ENCODE peak calls at places on chromosome 7, in seven cellular contexts. L, J, X, T, C, S and G are unnamed samples.

GRCh38 chr7:157397751-157398691 is 61.2 kb downstream of the DNAJB6 start:
- DNase-seq in S (peak; percentile 25), T (peak; percentile 76), X (peak; percentile 91), L (no peak), C (peak; percentile 63), J (no peak), G (peak; percentile 42)

GRCh38 chr7:74289018-74289659 is at the start of gene CLIP2:
- DNase-seq in C (peak; percentile 72), J (peak; percentile 76), T (peak; percentile 72), L (peak; percentile 88), S (peak; percentile 84), X (peak; percentile 85), G (peak; percentile 81)

GRCh38 chr7:31938650-31939049 is 131.6 kb downstream of the PDE1C start:
- DNase-seq in L (no peak), S (no peak), C (peak; percentile 81), T (peak; percentile 21), X (no peak), J (no peak), G (no peak)

GRCh38 chr7:27096756-27097514 is 1.1 kb upstream of the HOXA1 start:
- DNase-seq in L (peak; percentile 16), T (peak; percentile 57), C (no peak), X (no peak), J (no peak), S (peak; percentile 52), G (peak; percentile 48)

GRCh38 chr7:17535776-17536175 is 237.3 kb downstream of the AHR start:
- DNase-seq in T (no peak), C (peak; percentile 29), L (no peak), S (no peak), J (no peak), X (no peak), G (no peak)

GRCh38 chr7:70631732-70632131 is 500.2 kb upstream of the GALNT17 start:
- DNase-seq in J (no peak), X (no peak), S (no peak), C (no peak), T (no peak), L (no peak), G (peak; percentile 23)

GRCh38 chr7:24981544-24981951 is 1.6 kb upstream of the OSBPL3 start:
- DNase-seq in J (no peak), X (peak; percentile 35), C (peak; percentile 58), L (peak; percentile 77), S (peak; percentile 63), T (peak; percentile 75), G (peak; percentile 38)

GRCh38 chr7:112505495-112505894 is 24.7 kb downstream of the LSMEM1 start:
- DNase-seq in J (no peak), S (no peak), T (no peak), L (no peak), C (no peak), X (no peak), G (no peak)

GRCh38 chr7:140646931-140647647 is 6.5 kb upstream of the DENND2A start:
- DNase-seq in L (peak; percentile 32), X (peak; percentile 37), S (peak; percentile 37), C (peak; percentile 55), T (peak; percentile 23), J (no peak), G (peak; percentile 56)

GRCh38 chr7:133060016-133060415 is 21.9 kb downstream of the CHCHD3 start:
- DNase-seq in J (no peak), X (no peak), T (no peak), L (peak; percentile 5), C (no peak), S (no peak), G (no peak)

GRCh38 chr7:19617921-19618320 is 90.9 kb downstream of the POLR1F start:
- DNase-seq in J (no peak), C (no peak), X (no peak), S (no peak), L (no peak), T (no peak), G (no peak)

GRCh38 chr7:47725031-47725780 is 143.3 kb upstream of the TNS3 start:
- DNase-seq in J (no peak), C (peak; percentile 46), X (no peak), S (no peak), L (no peak), T (peak; percentile 97), G (no peak)

GRCh38 chr7:41855798-41856197 is 152.9 kb upstream of the INHBA start:
- DNase-seq in X (no peak), T (no peak), L (no peak), J (no peak), C (no peak), S (no peak), G (no peak)

GRCh38 chr7:155850730-155851678 is 38.7 kb upstream of the SHH start:
- DNase-seq in J (no peak), L (no peak), C (no peak), S (no peak), X (no peak), T (no peak), G (no peak)

GRCh38 chr7:91603707-91604106 is 276.8 kb downstream of the MTERF1 start:
- DNase-seq in S (no peak), J (no peak), T (no peak), L (no peak), X (no peak), C (no peak), G (no peak)

GRCh38 chr7:32586291-32587221 is 91.3 kb downstream of the AVL9 start:
- DNase-seq in X (no peak), L (no peak), J (no peak), T (peak; percentile 28), S (no peak), C (peak; percentile 94), G (no peak)

GRCh38 chr7:473870-474604 is 45.6 kb downstream of the PDGFA start:
- DNase-seq in L (no peak), X (no peak), S (no peak), T (no peak), C (no peak), J (no peak), G (no peak)

GRCh38 chr7:103123529-103123928 is 25.4 kb downstream of the NAPEPLD start:
- DNase-seq in J (no peak), T (no peak), L (no peak), C (no peak), X (no peak), S (no peak), G (no peak)

GRCh38 chr7:2862831-2863361 is 18.8 kb upstream of the GNA12 start:
- DNase-seq in X (no peak), L (peak; percentile 55), T (no peak), S (no peak), J (no peak), C (peak; percentile 53), G (no peak)

GRCh38 chr7:142908921-142909870 is 23.7 kb upstream of the TRPV6 start:
- DNase-seq in T (peak; percentile 7), J (no peak), S (no peak), C (peak; percentile 42), L (peak; percentile 29), X (no peak), G (no peak)

GRCh38 chr7:31098606-31099360 is 46.7 kb downstream of the ADCYAP1R1 start:
- DNase-seq in T (no peak), C (no peak), S (no peak), J (no peak), X (no peak), L (no peak), G (no peak)

GRCh38 chr7:92785923-92786322 is 50.5 kb downstream of the CDK6 start:
- DNase-seq in C (no peak), X (no peak), L (no peak), S (no peak), T (no peak), J (no peak), G (no peak)

GRCh38 chr7:116525298-116525912 is 569 bp downstream of the CAV1 start:
- DNase-seq in C (peak; percentile 8), T (peak; percentile 54), X (no peak), L (peak; percentile 56), S (peak; percentile 43), J (peak; percentile 20), G (peak; percentile 25)

GRCh38 chr7:130912086-130912909 is 178.3 kb upstream of the KLF14 start:
- DNase-seq in T (peak; percentile 75), C (peak; percentile 66), L (no peak), J (no peak), X (no peak), S (no peak), G (no peak)

GRCh38 chr7:22665816-22666375 is 61.1 kb upstream of the IL6 start:
- DNase-seq in L (no peak), C (peak; percentile 25), T (no peak), J (no peak), X (no peak), S (no peak), G (no peak)

GRCh38 chr7:117230276-117231046 is 92.4 kb downstream of the WNT2 start:
- DNase-seq in J (no peak), L (peak; percentile 78), T (no peak), S (no peak), C (peak; percentile 26), X (no peak), G (no peak)

GRCh38 chr7:11434371-11434770 is 397.6 kb downstream of the THSD7A start:
- DNase-seq in X (no peak), T (no peak), J (no peak), C (peak; percentile 11), S (no peak), L (no peak), G (no peak)

GRCh38 chr7:1087952-1088920 is at the start of gene GPER1:
- DNase-seq in T (peak; percentile 57), X (no peak), L (no peak), S (peak; percentile 86), C (peak; percentile 77), J (peak; percentile 72), G (peak; percentile 57)

GRCh38 chr7:90669002-90669401 is 72.9 kb downstream of the CDK14 start:
- DNase-seq in L (no peak), T (no peak), S (no peak), X (no peak), C (no peak), J (no peak), G (no peak)